ENCODE peak calls at places on chromosomes 1 and 21, in six cellular contexts. M is endothelial cell of umbilical vein, I is ovary, L is thoracic aorta, G is heart right ventricle, U is body of pancreas. R is an unnamed sample.

GRCh38 chr1:240925273-240925672 is 313.3 kb upstream of the GREM2 start:
- DNase-seq in U (no peak), G (no peak), M (no peak), L (no peak), I (no peak), R (no peak)

GRCh38 chr1:12674358-12674757 is 30.5 kb downstream of the AADACL4 start:
- DNase-seq in G (no peak), L (no peak), I (no peak), M (no peak), U (no peak), R (no peak)

GRCh38 chr1:71350805-71351204 is 270.0 kb upstream of the ZRANB2 start:
- DNase-seq in I (no peak), G (no peak), M (no peak), U (no peak), L (no peak), R (no peak)

GRCh38 chr1:2290171-2290578 is 62.1 kb downstream of the SKI start:
- DNase-seq in L (no peak), M (no peak), I (no peak), U (no peak), G (no peak), R (no peak)

GRCh38 chr1:210376836-210377377 is 48.2 kb downstream of the HHAT start:
- DNase-seq in I (no peak), M (no peak), L (no peak), U (no peak), G (no peak), R (no peak)

GRCh38 chr1:117758444-117759316 is 152.8 kb downstream of the TENT5C start:
- DNase-seq in U (peak), I (peak), L (peak), M (peak), G (peak), R (peak)

GRCh38 chr1:186307445-186307844 is 67.6 kb downstream of the TPR start:
- DNase-seq in G (peak), L (no peak), M (no peak), I (no peak), U (no peak), R (no peak)

GRCh38 chr1:7333094-7333493 is 438.0 kb upstream of the VAMP3 start:
- DNase-seq in G (no peak), L (no peak), I (no peak), U (no peak), M (no peak), R (no peak)

GRCh38 chr1:76336951-76337371 is 262.4 kb downstream of the ST6GALNAC3 start:
- DNase-seq in G (peak), M (no peak), I (peak), L (peak), U (peak), R (peak)

GRCh38 chr1:172399369-172400072 is 21.0 kb upstream of the C1orf105 start:
- DNase-seq in G (no peak), I (no peak), U (peak), M (peak), L (peak), R (peak)

GRCh38 chr1:151135433-151136385 is 10.7 kb downstream of the SEMA6C start:
- DNase-seq in I (no peak), L (no peak), M (no peak), G (no peak), U (no peak), R (no peak)

GRCh38 chr1:170010443-170010842 is 64.1 kb downstream of the KIFAP3 start:
- DNase-seq in U (peak), G (no peak), I (no peak), L (no peak), M (peak), R (peak)

GRCh38 chr1:39061951-39062350 is 35.8 kb downstream of the NDUFS5 start:
- DNase-seq in I (no peak), L (no peak), U (no peak), M (peak), G (no peak), R (no peak)

GRCh38 chr1:97277891-97278662 is 556.5 kb downstream of the PTBP2 start:
- DNase-seq in M (peak), G (no peak), L (no peak), I (no peak), U (no peak), R (no peak)

GRCh38 chr1:188367669-188368068 is 1538.9 kb downstream of the PLA2G4A start:
- DNase-seq in U (no peak), G (no peak), L (no peak), M (no peak), I (no peak), R (no peak)

GRCh38 chr1:16393255-16394177 is 26.5 kb downstream of the SZRD1 start:
- DNase-seq in L (no peak), U (no peak), G (no peak), M (no peak), I (no peak), R (no peak)

DNA sequence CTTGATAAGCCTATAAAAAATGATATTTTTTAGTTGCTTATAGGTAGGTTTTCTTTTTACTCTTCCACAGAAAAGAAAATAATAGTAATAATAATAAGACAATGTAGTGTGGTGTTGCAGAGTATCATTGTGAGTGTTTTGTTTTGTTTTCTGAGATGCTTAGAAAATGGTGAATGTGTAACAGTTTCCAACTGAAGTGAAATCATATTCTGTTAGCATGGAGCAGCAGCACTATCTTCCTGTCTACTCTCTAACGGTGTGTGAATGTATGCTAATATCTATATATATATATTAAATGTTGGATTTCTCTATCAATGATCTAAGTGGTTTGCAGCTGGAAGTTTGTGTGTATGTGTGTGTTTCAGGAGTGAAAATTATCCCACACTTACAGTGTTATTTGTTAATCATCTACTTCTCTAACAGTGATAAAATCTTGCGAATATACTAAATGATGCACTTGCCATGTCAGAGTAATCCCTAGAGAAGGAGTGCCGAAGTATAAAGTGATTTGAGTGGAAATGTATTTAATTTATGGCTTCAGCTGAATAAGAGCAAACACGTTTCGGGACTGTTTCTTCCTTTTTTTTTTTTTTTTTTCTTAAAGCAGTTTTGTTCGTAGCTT is 362 bp downstream of the SAMD13 start:
- DNase-seq in M (no peak), G (no peak), L (no peak), U (no peak), I (no peak), R (no peak)
- H3K27ac ChIP-seq in M (peak), G (peak), L (peak), U (peak), I (no peak), R (no peak)

GRCh38 chr21:33587792-33588484 is 546 bp downstream of the DONSON start:
- DNase-seq in I (peak), M (peak), L (no peak), U (peak), G (peak), R (peak)
- TF ChIP-seq CTCF in I (no peak), M (no peak), L (no peak), U (no peak), G (no peak), R (no peak)

GRCh38 chr1:227947425-227947677 is 381 bp downstream of the WNT9A start:
- DNase-seq in U (no peak), I (no peak), G (no peak), L (no peak), M (peak), R (no peak)

GRCh38 chr1:227944931-227945890 is 2.5 kb downstream of the WNT9A start:
- DNase-seq in L (no peak), I (peak), U (peak), M (no peak), G (no peak), R (no peak)

GRCh38 chr1:227946624-227947424 is 908 bp downstream of the WNT9A start:
- DNase-seq in L (no peak), G (peak), I (peak), M (no peak), U (peak), R (peak)

GRCh38 chr1:227944066-227944930 is 3.4 kb downstream of the WNT9A start:
- DNase-seq in L (no peak), M (no peak), I (no peak), G (no peak), U (peak), R (no peak)

DNA sequence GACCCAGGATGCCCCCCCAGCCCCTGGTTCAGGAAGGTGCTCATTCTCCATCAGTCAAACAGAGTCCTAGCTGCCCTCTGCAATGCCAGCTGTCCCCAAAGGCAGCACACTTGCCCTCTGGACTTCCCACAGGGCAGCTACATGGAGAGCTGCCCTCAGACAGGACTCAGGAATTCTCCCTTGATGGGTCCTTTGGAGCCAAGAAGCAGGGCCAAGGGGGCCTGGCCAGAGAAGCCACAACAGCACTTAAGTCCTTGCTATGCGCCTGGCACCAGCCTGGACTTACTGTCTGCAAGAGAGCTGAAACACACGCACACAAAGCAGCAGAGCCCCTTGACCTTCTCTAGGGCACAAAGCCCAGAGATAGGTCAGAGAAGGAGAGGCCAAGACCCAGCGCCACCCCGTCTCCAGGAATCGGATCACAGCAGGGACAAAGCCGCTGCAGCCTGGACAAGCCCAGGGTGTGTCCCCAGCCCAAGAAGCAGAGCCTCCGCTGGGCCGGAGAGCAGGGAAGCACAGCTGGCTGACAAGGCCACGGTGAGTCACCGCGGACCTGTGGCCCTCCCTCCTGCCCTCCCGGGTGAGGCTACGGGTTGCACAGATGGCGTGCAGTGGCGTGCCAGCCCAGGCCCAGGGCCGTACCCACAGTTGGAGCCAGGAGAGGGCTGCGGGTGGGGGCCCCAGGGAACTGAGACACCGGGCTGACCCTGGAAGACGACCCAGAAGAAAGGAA is 1.7 kb downstream of the WNT9A start:
- DNase-seq in M (peak), L (no peak), U (peak), I (peak), G (peak), R (peak)
- H3K27ac ChIP-seq in M (peak), L (no peak), U (peak), I (peak), G (peak), R (no peak)

DNA sequence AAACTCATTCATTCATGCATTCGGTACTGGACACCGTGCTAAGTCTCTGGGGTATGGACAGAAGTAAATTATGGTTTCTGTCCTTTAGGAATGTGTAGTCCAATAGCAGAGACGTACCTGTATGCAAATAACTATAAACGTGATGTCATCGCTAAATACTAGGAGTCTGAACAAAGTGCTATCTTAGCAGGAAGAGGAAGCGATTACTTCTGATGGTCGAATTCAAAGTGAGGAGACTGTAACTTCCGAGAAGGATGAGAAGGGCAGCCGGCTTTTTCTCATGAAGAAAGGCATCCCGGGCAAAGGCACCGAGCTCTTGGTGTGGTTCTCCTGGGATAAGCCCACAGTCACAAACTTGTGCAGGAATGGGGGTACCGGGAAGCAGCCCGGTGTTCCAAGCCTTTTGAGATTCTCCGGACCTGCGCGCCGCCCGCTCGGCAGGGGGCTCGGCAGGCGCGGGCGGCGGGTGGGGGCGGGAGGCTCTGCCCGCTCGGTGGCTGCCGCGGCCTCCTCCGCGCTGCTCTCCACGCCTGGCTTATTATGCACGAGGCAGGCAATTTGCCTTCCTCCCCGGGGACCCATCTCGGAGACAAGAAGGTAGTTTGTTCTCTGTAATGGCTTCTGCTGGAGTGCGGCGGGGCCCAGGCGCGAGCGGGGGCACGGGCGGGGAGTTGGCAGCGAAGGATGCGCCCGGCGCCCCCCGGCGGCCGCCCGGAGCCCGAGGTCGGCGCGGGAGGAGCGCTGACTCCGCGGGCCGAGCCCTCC is 67.5 kb upstream of the CD1D start:
- DNase-seq in M (peak), I (no peak), G (peak), L (no peak), U (peak), R (no peak)
- TF ChIP-seq CTCF in M (peak), I (no peak), G (peak), L (peak), U (peak), R (peak)

GRCh38 chr1:84089470-84090261 is 54.4 kb upstream of the PRKACB start:
- DNase-seq in I (no peak), U (no peak), L (no peak), G (no peak), M (peak), R (peak)

GRCh38 chr1:84095308-84095707 is 48.8 kb upstream of the PRKACB start:
- DNase-seq in L (no peak), U (no peak), G (no peak), M (no peak), I (no peak), R (no peak)

GRCh38 chr1:84086616-84087015 is 57.5 kb upstream of the PRKACB start:
- DNase-seq in G (no peak), U (no peak), I (no peak), M (no peak), L (no peak), R (no peak)

GRCh38 chr1:84086189-84086588 is 57.9 kb upstream of the PRKACB start:
- DNase-seq in G (no peak), L (no peak), M (no peak), U (no peak), I (no peak), R (no peak)

GRCh38 chr1:84090447-84091244 is 53.4 kb upstream of the PRKACB start:
- DNase-seq in U (no peak), G (no peak), I (no peak), L (no peak), M (no peak), R (no peak)
- H3K27ac ChIP-seq in U (no peak), G (no peak), I (no peak), L (no peak), M (no peak), R (no peak)

DNA sequence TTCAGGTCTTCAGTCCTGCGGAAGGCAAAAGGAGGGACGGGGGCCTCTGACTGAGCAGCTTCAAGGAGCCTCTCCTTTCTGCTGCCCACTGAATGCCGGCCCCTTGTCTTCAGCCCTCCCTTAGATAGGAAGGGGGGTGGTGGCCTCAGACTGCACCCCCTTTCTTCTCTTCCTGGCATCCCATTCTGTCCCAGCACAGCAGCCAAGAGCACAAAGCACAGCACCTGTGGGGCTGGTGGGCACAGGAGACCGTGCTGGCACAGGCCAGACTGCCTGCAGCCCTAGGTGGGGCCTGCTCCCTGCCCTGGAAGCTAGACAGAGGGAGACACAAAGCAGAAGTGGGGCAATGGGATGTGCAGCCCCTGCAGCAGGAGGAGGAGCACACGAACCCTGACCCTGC is 1.7 kb upstream of the PAQR6 start:
- DNase-seq in G (no peak), L (no peak), U (no peak), I (no peak), M (no peak), R (no peak)
- TF ChIP-seq CTCF in G (no peak), L (no peak), U (no peak), I (no peak), M (no peak), R (no peak)